ENCODE peak calls at places on chromosomes 1 and 21, in six cellular contexts. A is PC-9, S is PC-3, U is GM23248, J is GM23338, Z is SK-N-SH. T is an unnamed sample. For H3F3A and H3K9me2, the result is how much of the 10 kb centered on the place peaks cover.

GRCh38 chr1:209355415-209355814 is 228.1 kb upstream of the CAMK1G start:
- DNase-seq in A (no peak), S (peak), U (no peak), J (no peak), Z (no peak), T (no peak)

GRCh38 chr1:5099558-5099957 is 445.1 kb downstream of the AJAP1 start:
- DNase-seq in A (peak), S (no peak), U (no peak), J (no peak), Z (no peak), T (no peak)

GRCh38 chr1:21607549-21608529 is 61.3 kb downstream of the RAP1GAP start:
- DNase-seq in A (peak), S (peak), U (peak), J (peak), Z (peak), T (peak)

GRCh38 chr1:161209790-161210409 is 5.2 kb upstream of the FCER1G start:
- DNase-seq in A (peak), S (peak), U (peak), J (peak), Z (peak), T (peak)

GRCh38 chr1:234768569-234769283 is 158.7 kb upstream of the IRF2BP2 start:
- DNase-seq in A (no peak), S (no peak), U (no peak), J (no peak), Z (no peak), T (no peak)

GRCh38 chr1:91804546-91805023 is 81.4 kb downstream of the TGFBR3 start:
- DNase-seq in A (peak), S (peak), U (no peak), J (no peak), Z (no peak), T (no peak)

GRCh38 chr1:32337855-32338636 is 2.0 kb upstream of the MARCKSL1 start:
- DNase-seq in A (no peak), S (peak), U (no peak), J (no peak), Z (no peak), T (peak)

GRCh38 chr1:160624464-160624863 is 22.4 kb downstream of the SLAMF1 start:
- DNase-seq in A (no peak), S (no peak), U (no peak), J (no peak), Z (no peak), T (peak)

GRCh38 chr1:116569776-116570357 is 959 bp downstream of the CD58 start:
- DNase-seq in A (peak), S (peak), U (peak), J (peak), Z (no peak), T (no peak)

GRCh38 chr1:183019860-183020259 is 3.4 kb upstream of the LAMC1 start:
- DNase-seq in A (peak), S (peak), U (no peak), J (peak), Z (no peak), T (no peak)

GRCh38 chr1:28973850-28974841 is 59.8 kb downstream of the EPB41 start:
- DNase-seq in A (no peak), S (peak), U (peak), J (no peak), Z (peak), T (no peak)

GRCh38 chr1:18885311-18886002 is 16.9 kb downstream of the ALDH4A1 start:
- DNase-seq in A (no peak), S (no peak), U (no peak), J (no peak), Z (no peak), T (no peak)

GRCh38 chr1:18108313-18109057 is 887 bp downstream of the IGSF21 start:
- DNase-seq in A (no peak), S (no peak), U (no peak), J (no peak), Z (peak), T (no peak)

GRCh38 chr1:177566495-177566894 is 395.7 kb downstream of the BRINP2 start:
- DNase-seq in A (no peak), S (no peak), U (no peak), J (no peak), Z (no peak), T (no peak)

GRCh38 chr21:42748620-42749176 is 95.3 kb downstream of the PDE9A start:
- DNase-seq in A (no peak), S (no peak), U (no peak), J (no peak), Z (no peak), T (no peak)

GRCh38 chr1:165914136-165914798 is 86.9 kb downstream of the UCK2 start:
- DNase-seq in A (peak), S (peak), U (peak), J (peak), Z (peak), T (peak)

GRCh38 chr1:155984341-155984740 is 6.0 kb upstream of the ARHGEF2 start:
- DNase-seq in A (no peak), S (no peak), U (no peak), J (peak), Z (no peak), T (no peak)

GRCh38 chr1:17551755-17552234 is 12.3 kb downstream of the ARHGEF10L start:
- DNase-seq in A (no peak), S (peak), U (peak), J (no peak), Z (peak), T (no peak)

GRCh38 chr1:50415235-50416149 is 7.8 kb downstream of the DMRTA2 start:
- DNase-seq in A (no peak), S (no peak), U (no peak), J (peak), Z (peak), T (no peak)

GRCh38 chr1:43299101-43299500 is 1.7 kb upstream of the TIE1 start:
- DNase-seq in A (no peak), S (no peak), U (no peak), J (no peak), Z (no peak), T (no peak)

GRCh38 chr21:29145837-29146453 is 15.5 kb downstream of the MAP3K7CL start:
- DNase-seq in A (no peak), S (no peak), U (peak), J (no peak), Z (no peak), T (no peak)

GRCh38 chr1:246020231-246020954 is 486.7 kb downstream of the SMYD3 start:
- DNase-seq in A (no peak), S (no peak), U (no peak), J (no peak), Z (no peak), T (no peak)

GRCh38 chr1:203175237-203176181 is at the start of gene MYBPH:
- DNase-seq in A (no peak), S (no peak), U (no peak), J (no peak), Z (no peak), T (no peak)

GRCh38 chr1:23167353-23168078 is 1.1 kb downstream of the LUZP1 start:
- DNase-seq in A (peak), S (peak), U (peak), J (peak), Z (peak), T (no peak)

GRCh38 chr1:42456010-42456753 is at the start of the genes PPCS and ZMYND12:
- DNase-seq in A (peak), S (peak), U (peak), J (peak), Z (peak), T (peak)

GRCh38 chr1:236039736-236040670 is 24.9 kb downstream of the NID1 start:
- DNase-seq in A (no peak), S (no peak), U (no peak), J (no peak), Z (no peak), T (no peak)

GRCh38 chr21:46411691-46412090 is 47.0 kb upstream of the DIP2A start:
- DNase-seq in A (no peak), S (no peak), U (no peak), J (no peak), Z (no peak), T (no peak)

GRCh38 chr1:67105508-67105907 is 29.3 kb downstream of the C1orf141 start:
- DNase-seq in A (no peak), S (no peak), U (no peak), J (no peak), Z (no peak), T (no peak)

GRCh38 chr1:67114162-67114561 is 20.6 kb downstream of the C1orf141 start:
- DNase-seq in A (no peak), S (no peak), U (no peak), J (no peak), Z (no peak), T (no peak)

DNA sequence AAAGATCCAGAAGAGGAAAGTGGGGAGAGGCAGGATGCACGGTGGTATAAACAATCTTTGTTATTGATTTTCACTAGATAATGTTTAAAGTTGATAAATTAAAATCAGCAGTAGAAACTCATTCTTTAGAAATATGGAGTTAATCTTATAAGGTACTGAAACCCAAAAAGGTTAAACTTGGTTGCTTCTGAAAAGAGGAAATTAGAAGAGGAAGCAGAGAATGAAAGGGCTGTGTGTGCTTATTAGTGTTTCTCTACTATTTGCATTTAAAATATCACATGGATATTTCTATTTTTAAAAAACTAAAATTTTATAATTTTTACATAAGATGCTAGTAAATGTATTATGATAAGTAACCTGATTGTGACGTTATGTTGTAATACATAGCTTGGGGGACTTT is 24.4 kb downstream of the C1orf141 start:
- DNase-seq in A (no peak), S (no peak), U (no peak), J (no peak), Z (no peak), T (no peak)
- H3F3A ChIP-seq in A (under half), S (under half), U (under half), J (under half), Z (under half), T (under half)

DNA sequence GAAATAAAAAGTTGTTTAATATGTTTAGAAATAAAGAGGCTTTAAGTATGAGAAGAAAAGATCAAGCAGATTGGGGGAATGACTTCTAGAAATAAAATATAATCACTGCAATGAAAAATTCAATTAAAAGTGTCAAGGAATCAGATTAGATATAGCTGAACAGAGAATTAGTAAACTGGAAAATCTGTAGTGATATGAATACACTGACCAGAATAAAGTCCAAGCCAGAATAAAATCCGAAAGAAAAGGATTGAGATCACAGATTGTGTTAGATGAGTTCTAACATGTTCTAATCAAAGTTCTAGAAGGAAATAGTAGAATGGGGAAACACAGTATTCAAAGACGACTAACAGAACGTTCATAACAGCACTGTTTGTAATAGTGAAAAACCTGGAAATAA is 73.1 kb upstream of the C1orf105 start:
- DNase-seq in A (no peak), S (no peak), U (no peak), J (no peak), Z (no peak), T (no peak)
- H3K9me2 ChIP-seq in A (under half), S (under half), U (under half), J (under half), Z (under half), T (under half)

GRCh38 chr1:149928388-149928724 is 753 bp upstream of the SF3B4 start:
- DNase-seq in A (no peak), S (no peak), U (no peak), J (no peak), Z (no peak), T (no peak)

GRCh38 chr1:149933208-149933607 is 3.5 kb downstream of the MTMR11 start:
- DNase-seq in A (no peak), S (no peak), U (no peak), J (no peak), Z (no peak), T (no peak)

GRCh38 chr1:149932474-149932873 is 4.2 kb downstream of the MTMR11 start:
- DNase-seq in A (no peak), S (no peak), U (no peak), J (no peak), Z (no peak), T (no peak)

GRCh38 chr1:149929847-149930246 is 2.2 kb upstream of the SF3B4 start:
- DNase-seq in A (no peak), S (no peak), U (no peak), J (no peak), Z (no peak), T (no peak)

DNA sequence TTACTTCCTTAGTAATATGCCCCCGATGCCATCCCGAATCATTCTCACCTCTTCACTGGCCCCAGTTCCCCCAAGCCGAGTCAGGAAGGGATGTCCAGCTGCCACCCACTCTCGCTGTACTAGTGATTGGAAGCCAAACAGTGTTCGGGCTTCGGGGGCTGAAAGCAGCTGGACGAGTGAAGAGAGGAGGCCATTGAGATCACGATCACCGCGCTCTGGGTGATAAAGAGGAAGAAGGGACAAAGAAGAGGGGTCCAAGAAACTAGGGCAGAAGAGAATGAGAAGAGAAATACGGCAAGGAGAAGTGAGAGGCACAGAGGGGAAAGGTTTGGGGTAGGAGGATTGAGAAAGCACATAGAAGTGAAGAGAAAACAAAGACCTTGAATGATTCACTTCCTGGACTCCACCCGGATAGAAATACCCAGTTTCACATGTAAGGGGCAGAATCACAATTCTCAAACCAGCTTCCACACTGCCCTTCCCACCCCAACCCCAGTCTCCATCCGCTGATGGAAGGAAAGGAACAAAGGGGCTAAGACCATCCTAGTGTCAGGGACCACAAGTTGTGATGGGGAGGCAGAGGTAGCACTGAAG is 3.7 kb upstream of the SF3B4 start:
- DNase-seq in A (no peak), S (peak), U (peak), J (no peak), Z (no peak), T (no peak)
- H2AFZ ChIP-seq in A (no peak), S (peak), U (peak), J (no peak), Z (peak), T (peak)

GRCh38 chr1:169698976-169699375 is 12.4 kb downstream of the SELL start:
- DNase-seq in A (no peak), S (no peak), U (no peak), J (no peak), Z (no peak), T (no peak)
- H3F3A ChIP-seq in A (under half), S (under half), U (under half), J (under half), Z (under half), T (under half)

DNA sequence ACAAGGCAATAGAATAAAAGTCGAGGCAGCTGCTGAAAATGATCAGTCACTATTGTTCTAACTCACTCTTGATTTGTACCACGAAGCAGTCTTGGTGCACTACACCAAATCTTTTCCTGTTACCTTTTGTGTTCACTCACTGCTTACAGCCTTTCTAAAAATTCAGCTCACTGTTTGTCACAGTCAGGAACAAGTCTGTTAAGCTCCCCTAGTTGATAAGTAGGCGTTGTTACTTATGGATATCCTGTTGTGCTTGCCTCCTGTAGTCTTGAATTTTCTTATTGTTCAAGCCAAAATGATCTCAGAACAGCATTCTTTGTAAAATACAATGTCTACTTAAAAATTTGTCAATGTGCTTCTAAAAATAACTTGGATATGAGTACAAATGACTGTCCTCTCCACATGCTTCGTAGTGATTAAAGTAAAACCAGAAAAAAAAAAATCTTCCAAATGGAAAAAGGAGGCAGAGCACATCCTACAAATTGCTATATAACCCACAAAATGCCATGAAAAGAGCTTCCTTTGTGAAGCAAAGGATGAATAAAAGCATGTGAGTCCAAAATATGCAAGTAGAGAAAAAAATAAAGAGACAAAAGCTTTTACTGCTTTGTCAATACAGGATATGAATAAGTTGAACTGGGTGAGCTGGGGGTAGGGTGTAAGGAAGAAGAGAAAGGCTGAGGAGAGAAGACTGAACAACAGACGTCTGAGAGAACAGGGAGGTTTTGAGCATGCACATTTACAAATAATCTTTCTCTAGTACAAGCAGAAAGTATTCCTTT is 228.9 kb upstream of the ADGRL4 start:
- DNase-seq in A (no peak), S (peak), U (peak), J (peak), Z (no peak), T (no peak)
- H3K9me2 ChIP-seq in A (under half), S (under half), U (under half), J (under half), Z (under half), T (under half)

GRCh38 chr1:231161711-231162299 is at the start of gene TRIM67:
- DNase-seq in A (no peak), S (no peak), U (no peak), J (peak), Z (peak), T (no peak)

GRCh38 chr1:231165371-231165770 is 3.5 kb downstream of the TRIM67 start:
- DNase-seq in A (no peak), S (peak), U (peak), J (no peak), Z (no peak), T (no peak)

GRCh38 chr1:231162970-231163830 is 1.3 kb downstream of the TRIM67 start:
- DNase-seq in A (no peak), S (no peak), U (peak), J (peak), Z (peak), T (no peak)

GRCh38 chr1:231162300-231162969 is 577 bp downstream of the TRIM67 start:
- DNase-seq in A (no peak), S (no peak), U (peak), J (peak), Z (peak), T (peak)

DNA sequence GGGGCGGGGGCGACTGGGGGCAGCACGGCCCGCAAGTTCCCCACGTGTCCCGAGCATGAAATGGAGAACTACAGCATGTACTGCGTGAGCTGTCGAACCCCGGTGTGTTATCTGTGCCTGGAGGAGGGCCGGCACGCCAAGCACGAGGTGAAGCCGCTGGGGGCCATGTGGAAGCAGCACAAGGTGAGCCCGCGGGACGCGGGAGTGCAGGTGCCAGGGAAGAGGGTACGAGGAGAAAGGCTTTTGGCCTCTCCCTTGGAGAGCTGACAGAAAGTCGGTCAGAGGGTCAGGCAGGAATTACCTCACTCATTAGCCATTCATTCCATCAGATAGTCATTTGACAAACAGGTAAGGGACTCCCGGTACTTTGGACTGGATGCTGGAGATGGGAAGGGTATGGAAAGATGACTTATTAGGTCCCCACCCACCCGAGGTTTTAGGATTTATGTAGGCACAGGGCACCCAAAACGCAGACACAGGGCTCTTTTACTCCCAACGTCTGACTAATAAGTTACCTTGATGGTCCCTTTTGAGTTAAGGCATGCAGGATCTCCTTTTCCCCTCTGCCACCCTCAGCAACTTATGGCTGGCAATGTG is 2.1 kb downstream of the TRIM67 start:
- DNase-seq in A (no peak), S (no peak), U (no peak), J (peak), Z (no peak), T (no peak)
- H2AFZ ChIP-seq in A (no peak), S (no peak), U (no peak), J (no peak), Z (no peak), T (no peak)

GRCh38 chr1:63792152-63792551 is 18.3 kb downstream of the ROR1 start:
- DNase-seq in A (no peak), S (no peak), U (no peak), J (no peak), Z (no peak), T (no peak)
- H3F3A ChIP-seq in A (under half), S (under half), U (under half), J (under half), Z (under half), T (under half)

GRCh38 chr1:54276617-54277450 is 76.9 kb downstream of the MRPL37 start:
- DNase-seq in A (no peak), S (no peak), U (no peak), J (no peak), Z (no peak), T (no peak)
- H3K9me2 ChIP-seq in A (under half), S (under half), U (under half), J (under half), Z (under half), T (under half)

T was measured in MM.1S.